ENCODE peak calls at places on chromosomes 4 and X, in five cellular contexts. E, P, B, X and L are unnamed samples.

GRCh38 chr4:6372649-6373525 is 99.5 kb downstream of the PPP2R2C start:
- DNase-seq in P (no peak), E (no peak), B (no peak), X (no peak), L (peak; percentile 65)

GRCh38 chr4:15717647-15718416 is 15.0 kb downstream of the BST1 start:
- DNase-seq in B (no peak), X (no peak), P (no peak), E (no peak), L (no peak)

GRCh38 chr4:143335979-143336827 is 473 bp upstream of the GAB1 start:
- DNase-seq in P (no peak), B (peak; percentile 90), E (peak; percentile 92), X (peak; percentile 94), L (peak; percentile 81)

GRCh38 chr4:140427919-140428471 is 547 bp upstream of the CLGN start:
- DNase-seq in X (no peak), B (no peak), E (no peak), P (no peak), L (no peak)

GRCh38 chrX:3191821-3192220 is 150.6 kb downstream of the ARSF start:
- DNase-seq in P (no peak), E (no peak), X (no peak), B (no peak), L (no peak)

GRCh38 chr4:24984602-24985532 is 45.9 kb downstream of the LGI2 start:
- DNase-seq in B (no peak), X (no peak), P (no peak), E (no peak), L (no peak)

GRCh38 chrX:97238632-97239031 is 354.9 kb downstream of the RPA4 start:
- DNase-seq in E (no peak), B (peak; percentile 8), P (no peak), X (no peak), L (no peak)

GRCh38 chr4:77385124-77385969 is 220.3 kb upstream of the CXCL13 start:
- DNase-seq in B (peak; percentile 57), E (peak; percentile 60), X (peak; percentile 56), P (no peak), L (peak; percentile 35)

GRCh38 chrX:118688935-118689334 is 38.5 kb upstream of the IL13RA1 start:
- DNase-seq in B (no peak), P (no peak), E (no peak), X (no peak), L (no peak)